ENCODE peak calls at places on chromosomes 12 and 14, in six cellular contexts. F, O, W, Y, L and X are unnamed samples.

GRCh38 chr12:89179983-89180382 is 172.3 kb downstream of the DUSP6 start:
- DNase-seq in F (peak), O (peak), W (no peak), Y (no peak), L (no peak), X (no peak)

GRCh38 chr14:83085141-83085540 is 1551.5 kb upstream of the SEL1L start:
- DNase-seq in F (peak), O (no peak), W (no peak), Y (no peak), L (no peak), X (no peak)

GRCh38 chr12:107731376-107731775 is 29.6 kb downstream of the PRDM4 start:
- DNase-seq in F (no peak), O (no peak), W (no peak), Y (no peak), L (no peak), X (no peak)

GRCh38 chr12:71972441-71973074 is 33.9 kb downstream of the TPH2 start:
- DNase-seq in F (no peak), O (no peak), W (peak), Y (no peak), L (no peak), X (no peak)

GRCh38 chr14:27050195-27050594 is 452.4 kb upstream of the NOVA1 start:
- DNase-seq in F (no peak), O (no peak), W (no peak), Y (no peak), L (no peak), X (no peak)

GRCh38 chr12:3047961-3048360 is 29.2 kb upstream of the TSPAN9 start:
- DNase-seq in F (no peak), O (no peak), W (peak), Y (no peak), L (no peak), X (no peak)

GRCh38 chr12:107328442-107329133 is 235.2 kb upstream of the CRY1 start:
- DNase-seq in F (peak), O (peak), W (no peak), Y (no peak), L (no peak), X (no peak)

GRCh38 chr12:63955831-63956685 is 111.6 kb downstream of the SRGAP1 start:
- DNase-seq in F (peak), O (peak), W (no peak), Y (no peak), L (peak), X (no peak)

GRCh38 chr12:42725839-42726238 is 136.3 kb upstream of the PRICKLE1 start:
- DNase-seq in F (peak), O (peak), W (no peak), Y (no peak), L (no peak), X (no peak)

GRCh38 chr12:119661882-119662281 is 6.1 kb upstream of the PRKAB1 start:
- DNase-seq in F (no peak), O (no peak), W (no peak), Y (no peak), L (no peak), X (no peak)

GRCh38 chr12:64890873-64891468 is 66.5 kb downstream of the TBC1D30 start:
- DNase-seq in F (peak), O (peak), W (no peak), Y (no peak), L (no peak), X (peak)

GRCh38 chr14:50773632-50774541 is 57.1 kb downstream of the NIN start:
- DNase-seq in F (peak), O (peak), W (peak), Y (peak), L (peak), X (peak)

GRCh38 chr12:55931780-55932545 is 1.0 kb downstream of the DGKA start:
- DNase-seq in F (peak), O (peak), W (peak), Y (peak), L (peak), X (no peak)

GRCh38 chr12:123894823-123895338 is 77.8 kb downstream of the CCDC92 start:
- DNase-seq in F (no peak), O (no peak), W (no peak), Y (no peak), L (no peak), X (no peak)

GRCh38 chr14:81348086-81348485 is 52.0 kb downstream of the STON2 start:
- DNase-seq in F (no peak), O (no peak), W (no peak), Y (no peak), L (no peak), X (no peak)

GRCh38 chr12:51887476-51888315 is at the start of gene ANKRD33:
- DNase-seq in F (no peak), O (peak), W (peak), Y (peak), L (peak), X (no peak)

GRCh38 chr12:237026-237815 is 23.3 kb upstream of the SLC6A12 start:
- DNase-seq in F (no peak), O (no peak), W (peak), Y (no peak), L (no peak), X (no peak)

GRCh38 chr14:21257395-21258193 is 11.6 kb downstream of the HNRNPC start:
- DNase-seq in F (no peak), O (peak), W (no peak), Y (no peak), L (no peak), X (no peak)

DNA sequence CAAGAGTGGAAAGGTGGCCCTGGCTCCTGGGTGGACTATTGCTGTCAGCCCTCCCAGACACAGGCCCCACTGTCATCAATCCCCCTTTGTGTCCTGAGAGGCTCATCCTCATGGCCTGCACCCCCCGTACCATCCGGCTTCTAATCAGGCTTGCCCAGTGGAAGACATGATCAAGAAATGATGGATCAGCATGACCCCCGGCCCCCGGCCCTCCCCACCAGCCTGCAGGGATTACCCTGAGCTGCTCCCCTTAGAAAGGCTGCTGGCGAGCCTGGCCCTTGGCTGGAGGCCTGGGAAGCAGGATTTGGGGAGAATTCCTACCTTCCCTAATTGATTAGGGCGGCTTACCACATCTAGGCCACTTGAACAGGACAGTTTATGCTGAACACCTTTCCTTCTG is 171.2 kb downstream of the PIWIL1 start:
- DNase-seq in F (no peak), O (no peak), W (no peak), Y (no peak), L (no peak), X (no peak)
- H4K91ac ChIP-seq in F (no peak), O (no peak), W (no peak), Y (no peak), L (no peak), X (no peak)

GRCh38 chr14:53306267-53306721 is 153.2 kb upstream of the DDHD1 start:
- DNase-seq in F (peak), O (peak), W (peak), Y (peak), L (peak), X (peak)

GRCh38 chr14:53304726-53305381 is 151.7 kb upstream of the DDHD1 start:
- DNase-seq in F (peak), O (peak), W (no peak), Y (no peak), L (no peak), X (no peak)

GRCh38 chr14:53310412-53310811 is 157.3 kb upstream of the DDHD1 start:
- DNase-seq in F (no peak), O (no peak), W (no peak), Y (no peak), L (no peak), X (no peak)

DNA sequence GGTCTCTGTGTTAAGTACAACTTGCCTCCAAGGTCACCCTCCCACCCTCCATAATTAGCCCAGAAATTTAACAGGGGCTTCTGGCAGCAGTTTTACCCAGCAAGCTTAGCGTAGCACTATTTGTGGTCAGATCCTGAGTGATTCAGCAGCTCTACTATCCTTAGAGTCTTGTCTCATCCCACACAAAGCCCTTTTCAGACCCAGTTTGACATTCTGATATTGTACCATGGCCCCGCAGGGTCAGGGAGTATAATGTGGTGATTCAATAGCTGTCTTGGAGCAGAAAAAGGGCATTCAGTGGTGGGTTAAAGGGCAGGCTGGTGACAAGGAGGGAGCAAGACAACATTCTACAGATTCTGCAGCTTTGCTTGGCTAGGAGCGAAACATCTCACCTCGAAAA is 153.8 kb upstream of the DDHD1 start:
- DNase-seq in F (peak), O (peak), W (no peak), Y (no peak), L (no peak), X (peak)
- H3K18ac ChIP-seq in F (no peak), O (no peak), W (no peak), Y (no peak), L (no peak), X (no peak)

GRCh38 chr14:23524954-23525353 is 26.6 kb downstream of the ZFHX2 start:
- DNase-seq in F (no peak), O (no peak), W (no peak), Y (no peak), L (no peak), X (no peak)
- H4K91ac ChIP-seq in F (no peak), O (no peak), W (no peak), Y (no peak), L (no peak), X (no peak)

GRCh38 chr14:64510127-64510808 is 5.7 kb downstream of the ZBTB1 start:
- DNase-seq in F (no peak), O (no peak), W (no peak), Y (no peak), L (no peak), X (no peak)
- H3K18ac ChIP-seq in F (no peak), O (no peak), W (no peak), Y (no peak), L (no peak), X (no peak)

GRCh38 chr12:1949771-1950470 is 31.5 kb upstream of the CACNA2D4 start:
- DNase-seq in F (no peak), O (no peak), W (peak), Y (no peak), L (peak), X (no peak)
- H4K91ac ChIP-seq in F (no peak), O (no peak), W (no peak), Y (no peak), L (no peak), X (no peak)

GRCh38 chr14:25197885-25198284 is 147.9 kb upstream of the STXBP6 start:
- DNase-seq in F (no peak), O (no peak), W (no peak), Y (no peak), L (no peak), X (no peak)
- H3K18ac ChIP-seq in F (no peak), O (no peak), W (no peak), Y (no peak), L (no peak), X (no peak)